ENCODE peak calls at places on chromosomes 11 and 22, in seven cellular contexts. I is stomach, J is esophagus muscularis mucosa, W is SK-N-SH, M is tibial nerve, D is ovary, G is sigmoid colon. P is an unnamed sample.

GRCh38 chr11:34907934-34908593 is 8.1 kb downstream of the APIP start:
- DNase-seq in J (no peak), D (no peak), M (no peak), G (no peak), I (no peak), W (no peak), P (no peak)

GRCh38 chr11:47406896-47407745 is 1.3 kb upstream of the SLC39A13 start:
- DNase-seq in M (no peak), G (peak; percentile 70), I (no peak), W (no peak), D (peak; percentile 35), J (no peak), P (no peak)

GRCh38 chr11:121152764-121153163 is 51.7 kb downstream of the TECTA start:
- DNase-seq in M (no peak), D (no peak), W (no peak), I (no peak), J (no peak), G (no peak), P (no peak)

GRCh38 chr22:28931844-28932561 is 48.6 kb downstream of the ZNRF3 start:
- DNase-seq in G (no peak), W (no peak), I (no peak), M (no peak), D (no peak), J (no peak), P (no peak)

GRCh38 chr11:3108183-3108721 is 51.0 kb upstream of the CARS1 start:
- DNase-seq in M (no peak), D (no peak), W (peak; percentile 18), G (peak; percentile 57), J (no peak), I (no peak), P (peak; percentile 70)

GRCh38 chr11:69499216-69499945 is 17.9 kb downstream of the LINC01488 start:
- DNase-seq in D (no peak), J (no peak), M (no peak), I (no peak), G (peak; percentile 34), W (peak; percentile 22), P (no peak)

GRCh38 chr11:44780940-44781631 is 54.3 kb downstream of the TSPAN18 start:
- DNase-seq in I (no peak), M (no peak), G (peak; percentile 72), J (no peak), W (no peak), D (no peak), P (no peak)

GRCh38 chr22:23622634-23623033 is 9.5 kb downstream of the DRICH1 start:
- DNase-seq in M (no peak), W (no peak), I (no peak), J (no peak), D (no peak), G (no peak), P (no peak)

GRCh38 chr11:11961399-11962028 is 46.9 kb downstream of the DKK3 start:
- DNase-seq in I (no peak), G (no peak), D (no peak), M (no peak), J (no peak), W (no peak), P (no peak)

GRCh38 chr11:83088965-83089364 is 17.3 kb upstream of the RAB30 start:
- DNase-seq in W (no peak), D (no peak), I (no peak), M (no peak), J (no peak), G (no peak), P (no peak)

GRCh38 chr11:75498556-75499255 is 27.0 kb downstream of the GDPD5 start:
- DNase-seq in D (no peak), M (no peak), G (no peak), J (no peak), I (no peak), W (no peak), P (no peak)

GRCh38 chr22:25744694-25745093 is 2.7 kb downstream of the MYO18B start:
- DNase-seq in M (no peak), D (no peak), G (peak; percentile 13), J (no peak), W (no peak), I (no peak), P (no peak)

GRCh38 chr11:69640995-69641581 is at the start of gene CCND1:
- DNase-seq in J (no peak), D (no peak), W (peak; percentile 89), G (peak; percentile 77), I (peak; percentile 75), M (peak; percentile 32), P (peak; percentile 66)

GRCh38 chr22:29081499-29082236 is 8.8 kb downstream of the KREMEN1 start:
- DNase-seq in M (no peak), I (no peak), W (no peak), D (no peak), G (no peak), J (no peak), P (no peak)

GRCh38 chr11:76462317-76462716 is 17.5 kb downstream of the EMSY start:
- DNase-seq in M (no peak), W (no peak), D (no peak), J (no peak), I (no peak), G (no peak), P (no peak)

GRCh38 chr11:32829680-32830412 is at the start of gene PRRG4:
- DNase-seq in D (peak; percentile 31), W (peak; percentile 49), M (peak; percentile 27), G (peak; percentile 67), J (no peak), I (peak; percentile 85), P (peak; percentile 90)

GRCh38 chr22:42799462-42800405 is 57.3 kb downstream of the ARFGAP3 start:
- DNase-seq in W (no peak), G (no peak), M (no peak), I (no peak), J (no peak), D (no peak), P (no peak)

GRCh38 chr22:30104501-30105156 is 24.4 kb downstream of the HORMAD2 start:
- DNase-seq in G (no peak), W (no peak), D (no peak), I (no peak), M (no peak), J (no peak), P (no peak)

GRCh38 chr11:95092549-95093324 is 3.1 kb downstream of the ENDOD1 start:
- DNase-seq in W (peak; percentile 34), J (no peak), M (no peak), D (no peak), I (no peak), G (no peak), P (no peak)

GRCh38 chr22:44972363-44973083 is 37.3 kb downstream of the PHF21B start:
- DNase-seq in M (no peak), J (no peak), G (no peak), W (no peak), I (no peak), D (no peak), P (no peak)

GRCh38 chr11:76382209-76382608 is 1.1 kb downstream of the GVQW3 start:
- DNase-seq in M (no peak), G (no peak), W (no peak), I (no peak), J (no peak), D (no peak), P (no peak)

GRCh38 chr22:37681556-37682049 is 4.5 kb upstream of the NOL12 start:
- DNase-seq in I (peak; percentile 83), D (peak; percentile 79), G (peak; percentile 90), J (no peak), M (peak; percentile 60), W (peak; percentile 82), P (no peak)

GRCh38 chr11:13052130-13052541 is 43.0 kb downstream of the RASSF10 start:
- DNase-seq in W (no peak), D (no peak), I (peak; percentile 66), M (no peak), G (no peak), J (no peak), P (no peak)

GRCh38 chr11:74966651-74967050 is 17.6 kb downstream of the SPCS2 start:
- DNase-seq in D (no peak), W (no peak), M (no peak), I (no peak), J (no peak), G (no peak), P (no peak)

GRCh38 chr11:93740031-93740801 is 1.1 kb downstream of the TAF1D start:
- DNase-seq in G (no peak), D (peak; percentile 30), I (no peak), J (no peak), M (no peak), W (no peak), P (no peak)

GRCh38 chr11:67510023-67510345 is 2.0 kb upstream of the CDK2AP2 start:
- DNase-seq in W (no peak), D (no peak), G (no peak), I (no peak), M (no peak), J (no peak), P (no peak)

GRCh38 chr22:45292675-45293402 is 8.1 kb downstream of the UPK3A start:
- DNase-seq in G (no peak), M (no peak), I (no peak), W (no peak), D (no peak), J (no peak), P (no peak)

GRCh38 chr11:7019500-7020182 is 505 bp downstream of the ZNF214 start:
- DNase-seq in W (no peak), G (peak; percentile 71), M (no peak), J (no peak), D (peak; percentile 49), I (no peak), P (peak; percentile 23)

GRCh38 chr11:70282012-70282411 is 11.5 kb downstream of the PPFIA1 start:
- DNase-seq in I (no peak), J (no peak), W (no peak), M (no peak), G (no peak), D (no peak), P (no peak)

GRCh38 chr11:19173964-19174638 is 27.7 kb downstream of the CSRP3 start:
- DNase-seq in G (no peak), I (no peak), J (no peak), D (no peak), M (no peak), W (no peak), P (no peak)

GRCh38 chr11:526192-526591 is 9.2 kb downstream of the HRAS start:
- DNase-seq in I (no peak), G (no peak), D (no peak), W (no peak), J (no peak), M (no peak), P (no peak)
- H3K4me3 ChIP-seq in I (no peak overlapping the region), G (no peak overlapping the region), D (no peak overlapping the region), W (no peak overlapping the region), J (no peak overlapping the region), M (no peak overlapping the region), P (no peak overlapping the region)

GRCh38 chr11:64063741-64064140 is 28.0 kb downstream of the FLRT1 start:
- DNase-seq in M (no peak), W (no peak), G (no peak), I (no peak), D (no peak), J (no peak), P (no peak)
- H3K27me3 ChIP-seq in M (no peaks in the 10 kb centered on the region), W (no peaks in the 10 kb centered on the region), G (no peaks in the 10 kb centered on the region), I (peaks cover 22% of the 10 kb centered on the region), D (no peaks in the 10 kb centered on the region), J (no peaks in the 10 kb centered on the region), P (no peaks in the 10 kb centered on the region)

GRCh38 chr22:21641795-21642583 is at the start of gene SDF2L1:
- DNase-seq in M (peak; percentile 98), J (peak; percentile 100), D (peak; percentile 97), W (peak; percentile 98), I (peak; percentile 99), G (peak; percentile 99), P (peak; percentile 99)
- TF ChIP-seq EP300 in M (no peak), J (no peak), D (no peak), W (no peak), I (no peak), G (no peak), P (no peak)

GRCh38 chr11:131661137-131661536 is 290.7 kb downstream of the NTM start:
- DNase-seq in D (no peak), J (no peak), G (no peak), W (no peak), M (no peak), I (no peak), P (no peak)
- H3K4me3 ChIP-seq in D (no peak overlapping the region), J (no peak overlapping the region), G (no peak overlapping the region), W (no peak overlapping the region), M (no peak overlapping the region), I (no peak overlapping the region), P (no peak overlapping the region)

P was measured in upper lobe of left lung.